ENCODE peak calls at places on chromosomes 16 and 17, in ten cellular contexts. E is fibroblast of lung; P is heart left ventricle; V is CD8-positive, alpha-beta T cell; O is effector memory CD4-positive, alpha-beta T cell; F is AG04450; H is lung; I is BE2C; U is adrenal gland; Q is kidney. Y is an unnamed sample. For H3K9me3, the result is how much of the 10 kb centered on the place peaks cover.

GRCh38 chr17:49471089-49471683 is 23.9 kb upstream of the NGFR start:
- DNase-seq in F (no peak), V (no peak), U (no peak), P (no peak), I (no peak), E (no peak), Q (no peak), H (no peak), O (no peak), Y (no peak)

GRCh38 chr17:73304971-73305786 is 6.6 kb downstream of the CDC42EP4 start:
- DNase-seq in I (peak), O (no peak), U (peak), H (peak), P (peak), E (peak), F (no peak), Q (peak), V (no peak), Y (no peak)

GRCh38 chr17:69525920-69526841 is 111.7 kb downstream of the MAP2K6 start:
- DNase-seq in I (peak), H (no peak), F (peak), O (no peak), P (peak), Q (no peak), U (peak), V (no peak), E (peak), Y (no peak)

GRCh38 chr16:52721331-52721730 is 174.4 kb upstream of the TOX3 start:
- DNase-seq in H (no peak), O (no peak), E (no peak), Q (no peak), I (no peak), P (no peak), F (no peak), U (no peak), V (no peak), Y (no peak)

GRCh38 chr17:50478391-50479361 is at the start of gene RSAD1:
- DNase-seq in V (peak), Q (peak), F (peak), H (peak), P (peak), O (peak), I (peak), U (peak), E (peak), Y (peak)

GRCh38 chr17:42979511-42980273 is at the start of gene PTGES3L:
- DNase-seq in Q (no peak), O (no peak), I (peak), U (no peak), V (no peak), P (peak), F (no peak), H (no peak), E (peak), Y (no peak)

GRCh38 chr17:49435630-49436029 is 20.9 kb upstream of the PHB1 start:
- DNase-seq in V (no peak), P (no peak), O (no peak), F (no peak), U (no peak), E (no peak), I (no peak), H (no peak), Q (no peak), Y (peak)

GRCh38 chr16:889586-889985 is 81.2 kb downstream of the LMF1 start:
- DNase-seq in Q (peak), E (no peak), P (no peak), I (no peak), O (no peak), U (no peak), H (no peak), V (no peak), F (no peak), Y (no peak)

GRCh38 chr16:76226481-76226880 is 50.7 kb upstream of the CNTNAP4 start:
- DNase-seq in F (no peak), I (no peak), U (no peak), P (no peak), H (no peak), Q (no peak), V (no peak), E (no peak), O (no peak), Y (no peak)

DNA sequence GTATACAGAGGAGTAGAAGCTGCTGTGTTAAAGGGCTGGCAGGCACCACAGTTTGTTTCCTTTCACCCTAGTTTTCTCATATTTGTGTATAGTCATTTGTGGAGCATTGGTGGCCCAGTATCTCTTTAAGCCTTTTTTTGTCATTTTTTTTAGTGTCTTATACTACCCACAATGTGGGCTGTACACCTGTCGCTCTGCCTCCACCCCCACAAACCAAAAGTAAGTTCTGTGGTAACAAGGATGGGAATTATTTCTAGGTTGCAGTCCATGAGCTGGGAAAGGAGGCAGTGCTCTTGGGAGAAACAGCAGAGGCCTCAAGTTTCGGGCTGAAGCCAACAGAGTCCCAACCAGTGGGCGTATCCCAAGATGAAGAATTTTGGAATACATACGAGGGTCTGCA is 6.2 kb downstream of the ZNF75A start:
- DNase-seq in Q (no peak), V (no peak), U (no peak), F (no peak), E (no peak), O (no peak), H (no peak), P (no peak), I (no peak), Y (no peak)
- H3K9me3 ChIP-seq in Q (under half), V (under half), U (under half), F (half or more), E (under half), O (under half), H (half or more), P (half or more), I (under half), Y (under half)

DNA sequence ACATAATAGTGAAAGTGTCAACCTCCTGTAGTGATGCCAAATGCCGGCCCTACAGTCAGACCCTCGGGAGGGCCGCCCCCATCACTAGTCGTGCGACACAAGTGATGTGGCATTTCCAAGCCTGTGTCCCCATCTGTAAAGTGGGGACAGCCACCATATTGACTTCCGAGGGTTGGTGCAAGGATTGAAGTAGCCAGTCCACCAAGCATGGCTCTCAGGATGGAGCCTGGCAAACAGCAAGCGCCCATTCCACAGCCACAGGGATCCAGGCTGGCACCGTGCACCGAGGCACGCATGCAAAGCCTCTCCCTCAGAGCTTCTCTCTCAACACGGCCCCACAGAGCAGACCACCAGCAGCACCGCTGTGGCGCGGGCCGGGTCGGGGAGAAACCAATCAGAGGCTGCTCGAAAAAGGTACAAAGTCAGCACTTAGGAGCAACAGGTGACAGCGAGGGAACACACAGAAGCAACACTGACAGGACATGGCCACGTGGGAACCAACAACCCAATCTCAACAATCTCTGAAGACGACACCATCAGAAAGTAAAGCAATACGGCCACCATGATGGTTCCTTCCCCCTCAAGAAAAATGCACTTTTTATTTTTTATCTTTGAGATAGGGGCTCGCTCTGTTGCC is 20.6 kb downstream of the ZCCHC14 start:
- DNase-seq in H (no peak), I (no peak), V (no peak), E (no peak), U (no peak), F (no peak), O (no peak), P (no peak), Q (no peak), Y (no peak)
- H3K9me3 ChIP-seq in H (under half), I (under half), V (under half), E (under half), U (under half), F (under half), O (under half), P (under half), Q (under half), Y (under half)

DNA sequence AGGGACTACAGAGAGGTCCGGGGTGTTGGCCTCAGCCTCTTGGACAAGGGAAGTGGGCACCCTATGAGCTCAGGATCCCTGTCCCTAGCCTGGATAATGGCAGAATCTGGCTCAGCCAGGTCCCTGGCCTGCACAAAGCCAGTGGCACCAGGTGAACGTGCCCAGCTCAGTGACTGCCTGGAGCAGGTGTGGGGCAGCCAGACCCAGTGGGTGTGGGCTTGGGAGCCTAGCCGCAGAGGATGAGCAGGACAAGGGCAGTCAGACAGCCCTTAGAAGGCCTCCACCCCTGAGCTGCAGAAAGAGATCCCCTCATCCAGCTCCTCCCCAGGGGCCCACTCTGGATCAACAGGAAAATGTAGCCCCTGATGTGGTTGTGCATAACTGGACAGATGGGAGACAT is 585.3 kb downstream of the KCNJ18 start:
- DNase-seq in F (no peak), P (no peak), I (no peak), O (no peak), H (no peak), U (no peak), V (no peak), E (no peak), Q (peak), Y (no peak)
- H3K9me3 ChIP-seq in F (under half), P (under half), I (under half), O (under half), H (under half), U (under half), V (under half), E (under half), Q (under half), Y (under half)

GRCh38 chr17:5097101-5097834 is 14.4 kb downstream of the ZNF232 start:
- DNase-seq in U (no peak), I (peak), H (no peak), F (no peak), E (no peak), Q (peak), P (peak), V (peak), O (no peak), Y (no peak)

GRCh38 chr17:5092139-5093010 is 14.1 kb downstream of the ZFP3 start:
- DNase-seq in P (no peak), H (no peak), V (no peak), U (no peak), F (no peak), E (no peak), O (no peak), I (no peak), Q (no peak), Y (no peak)
- H3K9me3 ChIP-seq in P (half or more), H (under half), V (half or more), U (under half), F (half or more), E (under half), O (half or more), I (under half), Q (under half), Y (half or more)

DNA sequence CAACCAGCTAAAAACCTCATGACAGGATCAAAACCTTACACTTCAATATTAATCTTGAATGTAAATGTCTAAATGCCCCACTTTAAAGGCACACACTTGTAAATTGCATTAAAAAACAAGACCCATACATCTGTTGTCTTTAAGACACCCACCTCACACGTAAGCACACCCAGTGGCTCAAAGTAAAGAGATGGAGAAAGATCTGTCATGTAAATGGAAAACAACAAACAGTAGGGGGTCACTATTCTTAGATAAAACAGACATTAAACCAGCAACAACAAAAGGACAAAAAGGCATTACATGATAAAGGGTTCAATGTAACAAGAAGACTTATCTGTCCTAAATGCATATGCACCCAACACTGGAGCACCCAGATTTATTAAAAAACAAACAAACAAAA is 35.6 kb downstream of the SDR42E1 start:
- DNase-seq in O (no peak), P (no peak), F (no peak), E (no peak), Q (no peak), H (no peak), I (no peak), V (no peak), U (no peak), Y (no peak)
- H3K9me3 ChIP-seq in O (under half), P (under half), F (under half), E (under half), Q (under half), H (under half), I (under half), V (under half), U (under half), Y (under half)

DNA sequence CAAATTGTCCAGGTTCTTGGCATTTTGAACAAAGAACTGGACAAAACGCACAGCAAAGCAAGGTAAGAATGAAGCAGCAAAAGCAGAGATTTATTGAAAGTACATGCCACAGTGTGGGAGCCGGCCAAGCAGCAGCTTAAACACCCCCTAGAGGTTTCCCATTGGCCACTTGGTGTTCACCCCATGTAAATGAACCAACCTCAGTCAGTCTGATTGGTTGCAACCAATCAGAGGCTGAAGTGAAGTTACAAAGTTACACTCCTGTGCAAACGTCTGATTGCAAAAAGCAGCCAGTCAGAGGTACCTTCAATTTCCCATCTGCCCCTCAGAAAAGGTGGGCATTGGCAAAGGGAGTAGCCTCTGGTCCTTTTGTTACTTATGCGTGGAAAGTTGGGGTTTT is 8.8 kb upstream of the ZNF263 start:
- DNase-seq in I (peak), E (peak), V (no peak), U (no peak), O (no peak), F (no peak), H (no peak), Q (no peak), P (no peak), Y (no peak)
- H3K9me3 ChIP-seq in I (under half), E (under half), V (under half), U (under half), O (under half), F (under half), H (under half), Q (under half), P (half or more), Y (under half)

DNA sequence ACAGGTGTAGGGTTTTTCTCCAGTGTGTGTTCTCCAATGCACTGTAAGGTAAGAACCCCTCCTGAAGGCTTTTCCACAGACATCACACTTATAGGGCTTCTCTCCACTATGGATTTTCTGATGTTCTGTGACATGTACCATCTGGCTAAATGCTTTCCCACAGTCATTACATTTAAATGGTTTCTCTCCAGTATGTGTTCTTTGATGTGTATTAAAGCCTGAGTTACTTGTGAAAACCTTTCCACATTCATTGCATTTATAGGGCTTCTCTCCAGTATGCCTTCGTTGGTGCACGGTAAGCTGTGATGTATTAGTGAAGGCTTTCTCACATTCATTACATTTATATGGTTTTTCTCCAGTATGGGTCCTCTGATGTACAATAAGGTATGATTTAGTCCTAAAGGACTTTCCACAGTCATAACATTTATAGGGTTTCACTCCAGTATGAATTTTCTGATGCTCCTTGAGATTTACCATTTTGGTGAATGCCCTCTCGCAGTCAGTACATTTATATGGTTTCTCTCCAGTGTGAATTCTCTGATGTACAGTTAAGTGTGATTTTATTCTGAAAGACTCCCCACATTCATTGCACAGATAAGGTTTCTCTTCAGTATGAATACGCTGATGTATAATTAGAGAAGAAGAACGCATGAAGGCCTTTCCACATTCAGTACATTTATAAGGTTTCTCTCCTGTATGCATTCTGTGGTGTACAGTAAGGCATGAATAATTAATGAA is 30.9 kb downstream of the ZNF624 start:
- DNase-seq in E (no peak), P (no peak), U (no peak), F (no peak), I (no peak), Q (no peak), H (no peak), O (no peak), V (no peak), Y (no peak)
- H3K9me3 ChIP-seq in E (under half), P (half or more), U (under half), F (under half), I (under half), Q (under half), H (under half), O (under half), V (under half), Y (under half)

DNA sequence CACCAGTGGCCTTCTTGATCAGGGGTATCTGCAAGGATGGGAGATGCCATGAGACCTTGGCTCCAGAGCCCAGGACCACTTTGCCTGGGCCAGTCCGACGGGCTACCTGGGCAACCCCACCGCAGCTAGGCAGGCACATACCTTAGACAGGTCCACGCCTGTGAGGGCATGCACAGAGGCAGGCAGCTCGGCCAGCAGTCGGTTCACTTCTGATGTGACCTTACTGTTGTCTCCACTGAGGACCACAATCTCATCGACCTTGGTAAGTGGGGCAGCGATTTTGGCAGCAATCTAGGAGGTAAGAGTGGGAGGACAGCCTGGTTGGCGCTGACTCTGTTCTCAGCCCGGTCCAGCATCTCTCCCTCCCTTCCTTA is 17.0 kb downstream of the FLOT2 start:
- DNase-seq in F (no peak), I (no peak), V (no peak), E (no peak), P (no peak), O (no peak), H (no peak), Q (no peak), U (no peak), Y (no peak)
- H3K9me3 ChIP-seq in F (under half), I (under half), V (under half), E (under half), P (under half), O (under half), H (under half), Q (under half), U (under half), Y (under half)